ENCODE peak calls at places on chromosomes 5 and 9, in nine cellular contexts. D is SK-N-SH, Z is K562, E is A549, L is HCT116, X is GM23338, P is HL-60, G is GM12878, H is HepG2. T is an unnamed sample.

GRCh38 chr5:34743878-34744277 is 87.8 kb downstream of the RAI14 start:
- DNase-seq in Z (no peak), G (no peak), L (no peak), D (no peak), P (no peak), E (no peak), X (no peak), H (no peak), T (no peak)

GRCh38 chr5:127858116-127858784 is 155.1 kb downstream of the CCDC192 start:
- DNase-seq in H (no peak), L (no peak), X (no peak), G (no peak), P (no peak), E (no peak), Z (no peak), D (peak), T (no peak)

GRCh38 chr9:31103836-31104235 is 1280.6 kb upstream of the ACO1 start:
- DNase-seq in H (no peak), P (no peak), Z (no peak), E (no peak), D (no peak), G (no peak), L (no peak), X (no peak), T (no peak)

GRCh38 chr9:116646661-116647514 is 40.2 kb upstream of the TRIM32 start:
- DNase-seq in X (peak), P (no peak), L (peak), G (no peak), D (peak), Z (no peak), E (peak), H (peak), T (no peak)

GRCh38 chr5:151086905-151087360 is 6.1 kb upstream of the TNIP1 start:
- DNase-seq in G (no peak), L (no peak), X (no peak), P (no peak), H (no peak), Z (no peak), D (no peak), E (no peak), T (no peak)

GRCh38 chr9:126127591-126127990 is 199.0 kb upstream of the MVB12B start:
- DNase-seq in E (no peak), L (no peak), G (no peak), D (peak), Z (no peak), H (no peak), P (no peak), X (no peak), T (no peak)

GRCh38 chr5:126525630-126526245 is 69.3 kb downstream of the ALDH7A1 start:
- DNase-seq in H (peak), P (no peak), E (no peak), Z (no peak), X (peak), D (no peak), G (no peak), L (peak), T (no peak)

GRCh38 chr9:121979736-121980135 is 113.4 kb downstream of the TTLL11 start:
- DNase-seq in P (no peak), G (no peak), H (no peak), Z (no peak), D (no peak), E (no peak), L (no peak), X (no peak), T (no peak)

GRCh38 chr5:52787600-52788504 is at the start of the genes ITGA1 and PELO:
- DNase-seq in Z (no peak), X (peak), E (peak), G (no peak), H (peak), P (no peak), L (peak), D (peak), T (no peak)

GRCh38 chr9:19689324-19690087 is 99.3 kb downstream of the SLC24A2 start:
- DNase-seq in H (no peak), E (no peak), Z (no peak), L (no peak), D (no peak), X (no peak), G (no peak), P (no peak), T (no peak)

GRCh38 chr5:24163091-24163490 is 481.7 kb downstream of the CDH10 start:
- DNase-seq in X (no peak), G (no peak), H (no peak), Z (no peak), L (no peak), E (peak), D (no peak), P (no peak), T (no peak)

GRCh38 chr5:140785905-140786686 is at the start of gene PCDHA1:
- DNase-seq in H (no peak), L (no peak), Z (no peak), D (peak), E (peak), G (no peak), P (no peak), X (peak), T (no peak)

GRCh38 chr9:92455217-92455616 is 27.1 kb downstream of the ASPN start:
- DNase-seq in L (peak), D (no peak), P (no peak), H (peak), G (no peak), E (peak), Z (no peak), X (peak), T (no peak)
- TF ChIP-seq CTCF in L (peak), D (peak), P (peak), H (peak), G (peak), E (peak), Z (peak), X (peak), T (peak)

DNA sequence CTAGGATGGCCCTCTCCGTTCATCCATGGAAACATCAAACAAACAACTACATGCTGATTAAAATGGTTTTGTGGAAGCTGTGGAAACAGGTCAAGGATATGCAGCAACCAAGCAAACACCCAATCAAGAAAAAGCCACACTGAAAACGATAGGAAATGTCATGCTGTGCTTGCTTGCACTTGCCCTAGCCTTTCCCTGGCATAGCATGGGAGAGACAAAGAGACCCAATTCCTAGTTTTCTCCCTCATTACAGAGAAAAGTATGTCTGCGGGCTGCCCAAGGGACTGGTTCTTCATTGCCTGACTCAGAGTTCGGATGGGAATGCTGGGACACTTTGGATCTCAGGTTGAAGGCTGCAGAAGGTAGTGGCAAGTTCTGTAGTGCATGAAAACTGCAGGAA is 98.7 kb downstream of the FANCC start:
- DNase-seq in H (no peak), G (no peak), P (no peak), X (peak), L (no peak), E (no peak), D (no peak), Z (no peak), T (no peak)
- TF ChIP-seq REST in H (no peak), G (no peak), P (no peak), X (no peak), L (no peak), E (no peak), D (no peak), Z (no peak), T (no peak)

GRCh38 chr5:143224672-143225071 is 178.8 kb downstream of the NR3C1 start:
- DNase-seq in Z (no peak), X (no peak), H (no peak), D (no peak), G (no peak), E (no peak), P (no peak), L (no peak), T (no peak)

GRCh38 chr5:143227301-143227700 is 176.2 kb downstream of the NR3C1 start:
- DNase-seq in D (no peak), G (no peak), X (no peak), E (no peak), L (no peak), Z (no peak), P (no peak), H (no peak), T (no peak)

GRCh38 chr5:143226361-143226760 is 177.1 kb downstream of the NR3C1 start:
- DNase-seq in E (no peak), G (no peak), P (no peak), L (no peak), Z (no peak), D (no peak), X (no peak), H (no peak), T (no peak)

GRCh38 chr5:143226872-143227271 is 176.6 kb downstream of the NR3C1 start:
- DNase-seq in H (no peak), Z (no peak), P (no peak), X (no peak), L (no peak), D (no peak), E (no peak), G (no peak), T (no peak)

GRCh38 chr5:143225511-143225910 is 178.0 kb downstream of the NR3C1 start:
- DNase-seq in H (no peak), L (no peak), G (no peak), Z (no peak), D (no peak), E (no peak), X (no peak), P (no peak), T (no peak)
- H3K27ac ChIP-seq in H (no peak), L (no peak), G (no peak), Z (no peak), D (no peak), E (peak), X (no peak), P (no peak), T (peak)

GRCh38 chr5:137286025-137286610 is 213.0 kb downstream of the SPOCK1 start:
- DNase-seq in L (no peak), X (no peak), P (no peak), G (no peak), D (no peak), Z (no peak), E (no peak), H (no peak), T (no peak)

GRCh38 chr5:137291031-137291430 is 208.1 kb downstream of the SPOCK1 start:
- DNase-seq in L (no peak), P (no peak), H (no peak), D (no peak), E (no peak), G (no peak), Z (no peak), X (no peak), T (no peak)

GRCh38 chr5:137289856-137290255 is 209.3 kb downstream of the SPOCK1 start:
- DNase-seq in Z (no peak), H (no peak), D (no peak), E (no peak), G (no peak), P (no peak), X (no peak), L (no peak), T (no peak)

GRCh38 chr5:137283801-137284200 is 215.3 kb downstream of the SPOCK1 start:
- DNase-seq in X (no peak), Z (no peak), E (no peak), G (no peak), H (no peak), L (no peak), D (no peak), P (no peak), T (no peak)

GRCh38 chr5:137287564-137287963 is 211.6 kb downstream of the SPOCK1 start:
- DNase-seq in E (no peak), D (no peak), P (no peak), L (no peak), H (no peak), Z (no peak), G (no peak), X (no peak), T (no peak)
- TF ChIP-seq CTCF in E (no peak), D (no peak), P (no peak), L (no peak), H (no peak), Z (no peak), G (no peak), X (no peak), T (no peak)

GRCh38 chr5:73692981-73693380 is 67.0 kb downstream of the ARHGEF28 start:
- DNase-seq in P (no peak), X (no peak), H (no peak), Z (no peak), G (no peak), D (no peak), L (no peak), E (no peak), T (no peak)

GRCh38 chr5:73692166-73692640 is 66.2 kb downstream of the ARHGEF28 start:
- DNase-seq in H (no peak), D (no peak), G (no peak), P (no peak), X (no peak), Z (no peak), L (no peak), E (peak), T (no peak)

GRCh38 chr5:73691301-73691700 is 65.3 kb downstream of the ARHGEF28 start:
- DNase-seq in E (no peak), G (no peak), H (no peak), Z (no peak), X (no peak), L (no peak), D (no peak), P (no peak), T (no peak)

GRCh38 chr5:73694089-73694488 is 68.1 kb downstream of the ARHGEF28 start:
- DNase-seq in D (no peak), H (peak), G (peak), Z (no peak), P (no peak), L (no peak), X (no peak), E (no peak), T (no peak)

GRCh38 chr5:73693573-73694061 is 67.6 kb downstream of the ARHGEF28 start:
- DNase-seq in E (peak), D (peak), Z (no peak), H (peak), L (no peak), P (no peak), G (no peak), X (peak), T (peak)
- TF ChIP-seq REST in E (no peak), D (no peak), Z (no peak), H (no peak), L (no peak), P (no peak), G (no peak), X (no peak), T (no peak)

DNA sequence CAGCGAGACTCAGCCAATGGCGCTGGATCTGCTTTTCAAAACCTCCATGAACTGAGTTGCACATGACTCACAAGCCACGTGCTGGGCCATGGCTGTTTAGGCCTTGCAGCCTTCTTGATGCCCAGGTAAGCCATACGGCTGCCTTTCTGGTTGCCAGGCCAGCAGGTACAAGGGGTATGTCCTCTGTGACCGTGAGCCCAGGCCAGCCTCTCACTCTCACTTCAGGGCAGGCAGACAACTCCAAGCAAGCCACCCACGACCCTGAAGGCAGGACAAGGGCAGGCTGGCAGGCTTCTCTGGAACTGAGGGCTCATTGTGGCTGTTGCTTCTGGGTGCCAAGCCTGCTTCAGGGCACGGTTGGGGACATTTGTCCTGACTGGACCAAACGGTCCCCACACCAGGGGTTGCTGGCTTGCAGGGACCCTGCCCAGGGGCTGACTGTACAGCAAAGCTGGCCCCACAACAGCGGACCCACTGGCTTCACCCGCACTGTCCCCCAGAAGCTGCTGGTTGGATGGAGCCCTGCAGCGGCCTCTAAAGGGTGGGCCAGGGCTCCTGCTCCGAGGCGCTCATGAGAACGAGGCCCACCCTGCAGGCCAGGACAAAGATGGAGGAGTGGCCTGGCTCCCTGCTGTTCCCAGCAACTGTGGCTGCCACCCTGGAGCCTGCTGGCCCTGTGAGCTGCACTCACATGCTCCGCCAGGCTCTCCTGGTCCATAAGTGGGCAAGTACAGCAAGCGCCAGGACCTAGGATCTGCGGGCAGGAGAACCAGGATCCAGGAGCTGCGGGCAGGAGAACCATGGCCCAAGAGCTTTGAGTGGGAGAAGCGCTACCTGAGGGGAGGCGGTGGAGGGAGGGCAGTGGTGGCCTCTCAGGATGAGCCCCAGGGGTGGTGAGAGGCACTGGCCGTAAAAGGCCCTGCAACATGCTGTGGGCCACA is 34.3 kb upstream of the NSMF start:
- DNase-seq in H (no peak), L (no peak), Z (no peak), E (no peak), X (no peak), D (no peak), G (no peak), P (no peak), T (no peak)
- H3K27ac ChIP-seq in H (no peak), L (peak), Z (peak), E (no peak), X (no peak), D (no peak), G (no peak), P (no peak), T (no peak)